ENCODE peak calls at places on chromosomes 12 and 14, in five cellular contexts. One of them, this sample, is unnamed.

GRCh38 chr12:16184691-16185090 is 92.8 kb downstream of the SLC15A5 start:
- DNase-seq in GM04503: no peak
- DNase-seq in thoracic aorta: no peak
- DNase-seq in myocyte: no peak
- DNase-seq in NCI-H1105: no peak
- DNase-seq in this sample: no peak

GRCh38 chr12:11970155-11970520 is 100.6 kb upstream of the BCL2L14 start:
- DNase-seq in GM04503: no peak
- DNase-seq in thoracic aorta: no peak
- DNase-seq in myocyte: no peak
- DNase-seq in NCI-H1105: no peak
- DNase-seq in this sample: no peak

GRCh38 chr12:98513379-98514318 is 1.7 kb upstream of the TMPO start:
- DNase-seq in GM04503: no peak
- DNase-seq in thoracic aorta: no peak
- DNase-seq in myocyte: no peak
- DNase-seq in NCI-H1105: no peak
- DNase-seq in this sample: no peak

GRCh38 chr12:117329756-117330155 is 31.7 kb downstream of the NOS1 start:
- DNase-seq in GM04503: no peak
- DNase-seq in thoracic aorta: no peak
- DNase-seq in myocyte: no peak
- DNase-seq in NCI-H1105: no peak
- DNase-seq in this sample: no peak

GRCh38 chr12:106296179-106296877 is 6.2 kb upstream of the TCP11L2 start:
- DNase-seq in GM04503: peak
- DNase-seq in thoracic aorta: no peak
- DNase-seq in myocyte: peak
- DNase-seq in NCI-H1105: no peak
- DNase-seq in this sample: peak

GRCh38 chr12:93569656-93570551 is 2.6 kb upstream of the SOCS2 start:
- DNase-seq in GM04503: no peak
- DNase-seq in thoracic aorta: peak
- DNase-seq in myocyte: peak
- DNase-seq in NCI-H1105: peak
- DNase-seq in this sample: peak

GRCh38 chr14:86404425-86404824 is 874.5 kb downstream of the FLRT2 start:
- DNase-seq in GM04503: no peak
- DNase-seq in thoracic aorta: no peak
- DNase-seq in myocyte: no peak
- DNase-seq in NCI-H1105: no peak
- DNase-seq in this sample: no peak

GRCh38 chr12:111257435-111257902 is 111.4 kb downstream of the PHETA1 start:
- DNase-seq in GM04503: no peak
- DNase-seq in thoracic aorta: no peak
- DNase-seq in myocyte: no peak
- DNase-seq in NCI-H1105: no peak
- DNase-seq in this sample: no peak

GRCh38 chr14:73757381-73757780 is 43.2 kb upstream of the PNMA1 start:
- DNase-seq in GM04503: no peak
- DNase-seq in thoracic aorta: no peak
- DNase-seq in myocyte: no peak
- DNase-seq in NCI-H1105: no peak
- DNase-seq in this sample: no peak

GRCh38 chr14:93915070-93915705 is 12.0 kb upstream of the FAM181A start:
- DNase-seq in GM04503: no peak
- DNase-seq in thoracic aorta: no peak
- DNase-seq in myocyte: no peak
- DNase-seq in NCI-H1105: no peak
- DNase-seq in this sample: no peak

GRCh38 chr12:108633534-108634224 is at the start of gene SELPLG:
- DNase-seq in GM04503: no peak
- DNase-seq in thoracic aorta: no peak
- DNase-seq in myocyte: peak
- DNase-seq in NCI-H1105: no peak
- DNase-seq in this sample: no peak

GRCh38 chr14:75559451-75560187 is 18.8 kb upstream of the FLVCR2 start:
- DNase-seq in GM04503: peak
- DNase-seq in thoracic aorta: no peak
- DNase-seq in myocyte: peak
- DNase-seq in NCI-H1105: peak
- DNase-seq in this sample: peak

GRCh38 chr14:100286484-100287191 is 19.6 kb downstream of the SLC25A29 start:
- DNase-seq in GM04503: no peak
- DNase-seq in thoracic aorta: no peak
- DNase-seq in myocyte: peak
- DNase-seq in NCI-H1105: no peak
- DNase-seq in this sample: no peak

GRCh38 chr12:94710933-94711332 is 60.6 kb upstream of the TMCC3 start:
- DNase-seq in GM04503: no peak
- DNase-seq in thoracic aorta: no peak
- DNase-seq in myocyte: no peak
- DNase-seq in NCI-H1105: no peak
- DNase-seq in this sample: no peak

GRCh38 chr14:59728294-59728693 is 142.3 kb downstream of the RTN1 start:
- DNase-seq in GM04503: no peak
- DNase-seq in thoracic aorta: no peak
- DNase-seq in myocyte: no peak
- DNase-seq in NCI-H1105: peak
- DNase-seq in this sample: no peak

GRCh38 chr14:29648045-29648444 is 279.6 kb downstream of the PRKD1 start:
- DNase-seq in GM04503: no peak
- DNase-seq in thoracic aorta: no peak
- DNase-seq in myocyte: no peak
- DNase-seq in NCI-H1105: no peak
- DNase-seq in this sample: no peak

GRCh38 chr12:104513681-104514080 is 56.9 kb downstream of the CHST11 start:
- DNase-seq in GM04503: no peak
- DNase-seq in thoracic aorta: no peak
- DNase-seq in myocyte: no peak
- DNase-seq in NCI-H1105: no peak
- DNase-seq in this sample: no peak

GRCh38 chr12:21604245-21605101 is at the start of gene GYS2:
- DNase-seq in GM04503: no peak
- DNase-seq in thoracic aorta: no peak
- DNase-seq in myocyte: no peak
- DNase-seq in NCI-H1105: no peak
- DNase-seq in this sample: no peak

GRCh38 chr12:13198921-13199320 is 2.4 kb downstream of the EMP1 start:
- DNase-seq in GM04503: no peak
- DNase-seq in thoracic aorta: no peak
- DNase-seq in myocyte: peak
- DNase-seq in NCI-H1105: no peak
- DNase-seq in this sample: peak

GRCh38 chr14:57392830-57393229 is 2.4 kb downstream of the NAA30 start:
- DNase-seq in GM04503: no peak
- DNase-seq in thoracic aorta: no peak
- DNase-seq in myocyte: no peak
- DNase-seq in NCI-H1105: no peak
- DNase-seq in this sample: no peak

GRCh38 chr12:49478949-49479664 is 59.7 kb upstream of the KCNH3 start:
- DNase-seq in GM04503: no peak
- DNase-seq in thoracic aorta: no peak
- DNase-seq in myocyte: peak
- DNase-seq in NCI-H1105: no peak
- DNase-seq in this sample: no peak

GRCh38 chr14:100438678-100439592 is 115.8 kb downstream of the SLC25A47 start:
- DNase-seq in GM04503: peak
- DNase-seq in thoracic aorta: no peak
- DNase-seq in myocyte: peak
- DNase-seq in NCI-H1105: no peak
- DNase-seq in this sample: peak

GRCh38 chr12:127909031-127909430 is 357.9 kb upstream of the TMEM132C start:
- DNase-seq in GM04503: no peak
- DNase-seq in thoracic aorta: no peak
- DNase-seq in myocyte: no peak
- DNase-seq in NCI-H1105: no peak
- DNase-seq in this sample: no peak

GRCh38 chr12:63802012-63802608 is 22.4 kb downstream of the RXYLT1 start:
- DNase-seq in GM04503: no peak
- DNase-seq in thoracic aorta: no peak
- DNase-seq in myocyte: peak
- DNase-seq in NCI-H1105: peak
- DNase-seq in this sample: no peak

GRCh38 chr12:118436002-118436724 is 59.8 kb downstream of the SUDS3 start:
- DNase-seq in GM04503: no peak
- DNase-seq in thoracic aorta: no peak
- DNase-seq in myocyte: peak
- DNase-seq in NCI-H1105: no peak
- DNase-seq in this sample: no peak

GRCh38 chr12:46647034-46647433 is 178.8 kb downstream of the SLC38A4 start:
- DNase-seq in GM04503: no peak
- DNase-seq in thoracic aorta: no peak
- DNase-seq in myocyte: no peak
- DNase-seq in NCI-H1105: no peak
- DNase-seq in this sample: no peak

GRCh38 chr12:8018666-8019581 is 13.6 kb upstream of the FOXJ2 start:
- DNase-seq in GM04503: no peak
- DNase-seq in thoracic aorta: no peak
- DNase-seq in myocyte: peak
- DNase-seq in NCI-H1105: no peak
- DNase-seq in this sample: no peak

GRCh38 chr12:1732914-1733313 is 42.0 kb downstream of the ADIPOR2 start:
- DNase-seq in GM04503: no peak
- DNase-seq in thoracic aorta: no peak
- DNase-seq in myocyte: no peak
- DNase-seq in NCI-H1105: no peak
- DNase-seq in this sample: no peak

GRCh38 chr14:94394594-94395305 is 6.3 kb upstream of the SERPINA1 start:
- DNase-seq in GM04503: no peak
- DNase-seq in thoracic aorta: no peak
- DNase-seq in myocyte: no peak
- DNase-seq in NCI-H1105: no peak
- DNase-seq in this sample: no peak

GRCh38 chr12:57621497-57622292 is 10.5 kb downstream of the ARHGEF25 start:
- DNase-seq in GM04503: no peak
- DNase-seq in thoracic aorta: no peak
- DNase-seq in myocyte: peak
- DNase-seq in NCI-H1105: peak
- DNase-seq in this sample: no peak

GRCh38 chr12:31985832-31986231 is 26.6 kb downstream of the RESF1 start:
- DNase-seq in GM04503: no peak
- DNase-seq in thoracic aorta: no peak
- DNase-seq in myocyte: no peak
- DNase-seq in NCI-H1105: no peak
- DNase-seq in this sample: no peak

GRCh38 chr12:129765719-129766118 is 138.1 kb downstream of the TMEM132D start:
- DNase-seq in GM04503: no peak
- DNase-seq in thoracic aorta: no peak
- DNase-seq in myocyte: no peak
- DNase-seq in NCI-H1105: no peak
- DNase-seq in this sample: no peak

GRCh38 chr14:99312106-99312505 is 40.1 kb upstream of the BCL11B start:
- DNase-seq in GM04503: no peak
- DNase-seq in thoracic aorta: no peak
- DNase-seq in myocyte: no peak
- DNase-seq in NCI-H1105: no peak
- DNase-seq in this sample: no peak

GRCh38 chr12:91778938-91779400 is 366.7 kb downstream of the BTG1 start:
- DNase-seq in GM04503: peak
- DNase-seq in thoracic aorta: peak
- DNase-seq in myocyte: peak
- DNase-seq in NCI-H1105: no peak
- DNase-seq in this sample: peak

GRCh38 chr14:57293851-57294837 is 25.4 kb downstream of the AP5M1 start:
- DNase-seq in GM04503: no peak
- DNase-seq in thoracic aorta: no peak
- DNase-seq in myocyte: peak
- DNase-seq in NCI-H1105: no peak
- DNase-seq in this sample: no peak

GRCh38 chr12:113424915-113425823 is 3.0 kb downstream of the SDSL start:
- DNase-seq in GM04503: no peak
- DNase-seq in thoracic aorta: no peak
- DNase-seq in myocyte: peak
- DNase-seq in NCI-H1105: no peak
- DNase-seq in this sample: no peak

This sample was measured in H4.